ENCODE peak calls at places on chromosomes 7 and 10, in eight cellular contexts. J, W, L, C, E, V, Q and Y are unnamed samples.

GRCh38 chr7:88111136-88111748 is 108.6 kb downstream of the SRI start:
- DNase-seq in Q (no peak), C (no peak), E (peak; percentile 12), L (no peak), V (peak; percentile 2), W (peak; percentile 32), J (no peak), Y (no peak)

GRCh38 chr10:132812544-132812943 is 26.6 kb upstream of the NKX6-2 start:
- DNase-seq in E (no peak), W (no peak), V (no peak), C (no peak), L (no peak), J (no peak), Q (no peak), Y (no peak)

GRCh38 chr7:101240226-101241014 is 2.8 kb upstream of the CLDN15 start:
- DNase-seq in W (no peak), Q (no peak), V (no peak), E (no peak), L (no peak), C (no peak), J (no peak), Y (no peak)

GRCh38 chr7:21338728-21339164 is 89.1 kb upstream of the SP4 start:
- DNase-seq in E (no peak), V (no peak), C (no peak), J (no peak), W (no peak), Q (no peak), L (no peak), Y (no peak)

GRCh38 chr7:101363196-101363733 is 590 bp downstream of the COL26A1 start:
- DNase-seq in W (no peak), V (no peak), L (no peak), E (no peak), J (no peak), Q (no peak), C (no peak), Y (no peak)

GRCh38 chr10:12501851-12502525 is 152.6 kb downstream of the CAMK1D start:
- DNase-seq in Q (peak; percentile 63), E (no peak), C (no peak), J (peak; percentile 19), V (no peak), L (no peak), W (no peak), Y (peak; percentile 79)

GRCh38 chr7:44978511-44979366 is at the start of gene MYO1G:
- DNase-seq in L (no peak), Q (peak; percentile 28), E (no peak), J (peak; percentile 39), W (no peak), V (peak; percentile 86), C (no peak), Y (peak; percentile 50)

GRCh38 chr7:151091431-151091830 is 5.2 kb downstream of the AGAP3 start:
- DNase-seq in Q (peak; percentile 72), W (no peak), L (no peak), V (no peak), E (no peak), J (peak; percentile 78), C (no peak), Y (no peak)

GRCh38 chr7:64951250-64951848 is 39.5 kb downstream of the ZNF117 start:
- DNase-seq in J (no peak), L (no peak), W (peak; percentile 22), C (no peak), E (peak; percentile 2), Q (no peak), V (peak; percentile 15), Y (no peak)

GRCh38 chr10:50224330-50224952 is 26.9 kb downstream of the ASAH2 start:
- DNase-seq in L (peak; percentile 33), Q (peak; percentile 65), C (no peak), V (no peak), J (peak; percentile 29), E (peak; percentile 57), W (peak; percentile 43), Y (no peak)

GRCh38 chr7:157803906-157804305 is 467.1 kb downstream of the DNAJB6 start:
- DNase-seq in C (no peak), E (no peak), W (no peak), V (no peak), L (no peak), J (no peak), Q (no peak), Y (no peak)
- H3K9me3 ChIP-seq in C (peaks cover 40% of the 10 kb centered on the region), E (peaks cover 12% of the 10 kb centered on the region), W (peaks cover 14% of the 10 kb centered on the region), V (no peaks in the 10 kb centered on the region), L (no peaks in the 10 kb centered on the region), J (no peaks in the 10 kb centered on the region), Q (no peaks in the 10 kb centered on the region), Y (no peaks in the 10 kb centered on the region)

GRCh38 chr7:23222439-23223045 is 24.0 kb upstream of the GPNMB start:
- DNase-seq in Q (no peak), V (no peak), J (no peak), C (no peak), E (no peak), W (no peak), L (no peak), Y (no peak)
- H3K27ac ChIP-seq in Q (no peak overlapping the region), V (no peak overlapping the region), J (no peak overlapping the region), C (no peak overlapping the region), E (no peak overlapping the region), W (no peak overlapping the region), L (no peak overlapping the region), Y (no peak overlapping the region)

GRCh38 chr7:99540542-99540941 is 11.4 kb downstream of the FAM200A start:
- DNase-seq in E (no peak), C (no peak), Q (no peak), V (no peak), J (no peak), W (no peak), L (no peak), Y (no peak)
- H3K9me3 ChIP-seq in E (peaks cover 36% of the 10 kb centered on the region), C (peaks cover 2% of the 10 kb centered on the region), Q (no peaks in the 10 kb centered on the region), V (no peaks in the 10 kb centered on the region), J (no peaks in the 10 kb centered on the region), W (peaks cover 11% of the 10 kb centered on the region), L (no peaks in the 10 kb centered on the region), Y (peaks cover 3% of the 10 kb centered on the region)

GRCh38 chr10:80491251-80492102 is 37.4 kb downstream of the TSPAN14 start:
- DNase-seq in W (no peak), V (no peak), Q (no peak), C (no peak), L (no peak), J (no peak), E (no peak), Y (peak; percentile 55)

GRCh38 chr10:80487791-80488538 is 33.9 kb downstream of the TSPAN14 start:
- DNase-seq in V (peak; percentile 48), C (no peak), E (no peak), J (no peak), W (no peak), L (no peak), Q (peak; percentile 38), Y (peak; percentile 78)

GRCh38 chr10:80488539-80489066 is 34.5 kb downstream of the TSPAN14 start:
- DNase-seq in J (no peak), Q (peak; percentile 24), V (no peak), L (no peak), C (no peak), E (no peak), W (no peak), Y (no peak)

GRCh38 chr10:80487422-80487785 is 33.3 kb downstream of the TSPAN14 start:
- DNase-seq in V (no peak), E (no peak), W (no peak), C (no peak), J (no peak), Q (peak; percentile 81), L (no peak), Y (no peak)

GRCh38 chr10:80489371-80490112 is 35.4 kb downstream of the TSPAN14 start:
- DNase-seq in C (no peak), J (no peak), W (no peak), Q (no peak), E (no peak), V (no peak), L (no peak), Y (no peak)
- H3K27ac ChIP-seq in C (no peak overlapping the region), J (no peak overlapping the region), W (no peak overlapping the region), Q (no peak overlapping the region), E (no peak overlapping the region), V (peak overlapping the region; percentile 74), L (no peak overlapping the region), Y (no peak overlapping the region)

GRCh38 chr7:158246272-158246959 is 341.2 kb downstream of the PTPRN2 start:
- DNase-seq in E (no peak), Q (no peak), C (no peak), W (no peak), J (no peak), V (no peak), L (no peak), Y (no peak)

GRCh38 chr7:158244873-158245723 is 342.5 kb downstream of the PTPRN2 start:
- DNase-seq in W (no peak), E (no peak), Q (no peak), J (no peak), V (no peak), C (no peak), L (no peak), Y (no peak)

GRCh38 chr7:158241919-158242318 is 345.7 kb downstream of the PTPRN2 start:
- DNase-seq in Q (no peak), E (no peak), W (no peak), L (no peak), C (no peak), V (no peak), J (no peak), Y (no peak)

GRCh38 chr7:158245724-158246041 is 341.9 kb downstream of the PTPRN2 start:
- DNase-seq in E (no peak), L (no peak), V (no peak), J (no peak), C (no peak), Q (no peak), W (no peak), Y (no peak)

DNA sequence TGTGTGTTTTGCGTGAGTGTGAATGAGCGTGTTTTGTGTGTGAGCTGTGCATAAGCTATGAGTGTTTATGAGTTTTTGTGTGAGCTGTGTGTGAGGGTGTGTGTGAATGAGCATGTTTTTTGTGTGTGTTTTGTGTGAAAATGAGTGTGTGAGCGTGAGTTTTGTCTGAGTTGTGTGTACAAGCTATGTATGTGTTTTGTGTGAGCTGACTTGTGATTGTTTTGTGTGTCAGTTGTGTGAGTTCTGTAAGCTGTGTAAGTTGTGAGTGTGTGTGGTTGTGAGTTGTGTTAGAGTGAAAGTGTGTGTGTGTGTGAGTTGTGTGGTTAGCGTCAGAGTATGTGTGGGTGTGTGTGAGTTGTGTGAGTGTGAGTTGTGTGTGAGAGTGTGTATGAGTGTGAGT is 343.2 kb downstream of the PTPRN2 start:
- DNase-seq in Q (no peak), E (no peak), J (no peak), V (no peak), L (no peak), W (no peak), C (no peak), Y (no peak)
- H3K9me3 ChIP-seq in Q (no peaks in the 10 kb centered on the region), E (peaks cover 10% of the 10 kb centered on the region), J (no peaks in the 10 kb centered on the region), V (no peaks in the 10 kb centered on the region), L (no peaks in the 10 kb centered on the region), W (peaks cover 17% of the 10 kb centered on the region), C (peaks cover 32% of the 10 kb centered on the region), Y (no peaks in the 10 kb centered on the region)